ENCODE peak calls at places on chromosomes 5 and 9, in nine cellular contexts. N, M, C, F, Z, J, R, K and B are unnamed samples. For H3K79me2, H3K27me3 and H3K4me1, the result is how much of the 10 kb centered on the place peaks cover.

GRCh38 chr9:99299214-99300102 is 77.4 kb downstream of the SEC61B start:
- DNase-seq in N (no peak), M (peak), C (no peak), F (peak), Z (peak), J (peak), R (no peak), K (peak), B (peak)

GRCh38 chr5:14778789-14779070 is 92.8 kb downstream of the ANKH start:
- DNase-seq in N (peak), M (no peak), C (no peak), F (no peak), Z (no peak), J (peak), R (no peak), K (no peak), B (no peak)

GRCh38 chr9:115127191-115127817 is 9.3 kb upstream of the TNC start:
- DNase-seq in N (no peak), M (no peak), C (no peak), F (peak), Z (peak), J (no peak), R (no peak), K (peak), B (no peak)

GRCh38 chr9:18347381-18348084 is 126.4 kb upstream of the ADAMTSL1 start:
- DNase-seq in N (no peak), M (no peak), C (no peak), F (peak), Z (no peak), J (no peak), R (no peak), K (peak), B (peak)

GRCh38 chr5:16784843-16785791 is 151.0 kb downstream of the MYO10 start:
- DNase-seq in N (no peak), M (no peak), C (no peak), F (peak), Z (no peak), J (no peak), R (no peak), K (no peak), B (peak)

GRCh38 chr5:150289551-150290390 is at the start of gene CAMK2A:
- DNase-seq in N (peak), M (no peak), C (no peak), F (no peak), Z (no peak), J (peak), R (peak), K (no peak), B (no peak)

GRCh38 chr5:176651472-176651980 is 4.2 kb downstream of the TSPAN17 start:
- DNase-seq in N (peak), M (no peak), C (no peak), F (no peak), Z (no peak), J (no peak), R (no peak), K (no peak), B (no peak)

GRCh38 chr5:73605223-73606087 is 20.5 kb upstream of the ARHGEF28 start:
- DNase-seq in N (no peak), M (peak), C (no peak), F (peak), Z (peak), J (no peak), R (no peak), K (peak), B (peak)

GRCh38 chr5:161544350-161544765 is 2.2 kb downstream of the GABRB2 start:
- DNase-seq in N (peak), M (peak), C (peak), F (peak), Z (peak), J (peak), R (peak), K (peak), B (peak)

GRCh38 chr9:134410835-134411217 is 84.6 kb downstream of the RXRA start:
- DNase-seq in N (no peak), M (no peak), C (no peak), F (no peak), Z (no peak), J (no peak), R (no peak), K (no peak), B (no peak)

GRCh38 chr9:68497629-68498028 is 43.1 kb downstream of the TMEM252 start:
- DNase-seq in N (no peak), M (no peak), C (no peak), F (no peak), Z (no peak), J (no peak), R (no peak), K (no peak), B (no peak)

GRCh38 chr9:35422753-35423152 is 67.2 kb upstream of the RUSC2 start:
- DNase-seq in N (no peak), M (no peak), C (no peak), F (no peak), Z (no peak), J (no peak), R (no peak), K (no peak), B (no peak)

GRCh38 chr9:125904155-125904841 is 157.1 kb downstream of the PBX3 start:
- DNase-seq in N (no peak), M (no peak), C (no peak), F (peak), Z (peak), J (no peak), R (no peak), K (no peak), B (no peak)

GRCh38 chr9:126984969-126985368 is 70.4 kb downstream of the RALGPS1 start:
- DNase-seq in N (no peak), M (no peak), C (peak), F (no peak), Z (peak), J (no peak), R (no peak), K (no peak), B (peak)

GRCh38 chr5:126450388-126450787 is 27.2 kb downstream of the GRAMD2B start:
- DNase-seq in N (no peak), M (no peak), C (no peak), F (peak), Z (no peak), J (no peak), R (no peak), K (no peak), B (no peak)

GRCh38 chr5:127072861-127073846 is at the start of gene C5orf63:
- DNase-seq in N (peak), M (no peak), C (peak), F (peak), Z (peak), J (no peak), R (peak), K (peak), B (peak)

GRCh38 chr9:93302586-93303257 is 118.8 kb downstream of the WNK2 start:
- DNase-seq in N (peak), M (peak), C (peak), F (peak), Z (peak), J (peak), R (peak), K (peak), B (peak)

GRCh38 chr9:125995006-125995405 is 247.8 kb downstream of the PBX3 start:
- DNase-seq in N (no peak), M (no peak), C (no peak), F (no peak), Z (no peak), J (no peak), R (no peak), K (no peak), B (no peak)

GRCh38 chr9:7756088-7756487 is 43.5 kb downstream of the DMAC1 start:
- DNase-seq in N (no peak), M (no peak), C (no peak), F (no peak), Z (no peak), J (no peak), R (no peak), K (no peak), B (no peak)

GRCh38 chr5:34924462-34924765 is 4.9 kb upstream of the DNAJC21 start:
- DNase-seq in N (no peak), M (no peak), C (no peak), F (no peak), Z (peak), J (no peak), R (no peak), K (no peak), B (no peak)
- H3K79me2 ChIP-seq in N (under half), M (under half), C (half or more), F (under half), Z (under half), J (under half), R (under half), K (under half), B (half or more)

DNA sequence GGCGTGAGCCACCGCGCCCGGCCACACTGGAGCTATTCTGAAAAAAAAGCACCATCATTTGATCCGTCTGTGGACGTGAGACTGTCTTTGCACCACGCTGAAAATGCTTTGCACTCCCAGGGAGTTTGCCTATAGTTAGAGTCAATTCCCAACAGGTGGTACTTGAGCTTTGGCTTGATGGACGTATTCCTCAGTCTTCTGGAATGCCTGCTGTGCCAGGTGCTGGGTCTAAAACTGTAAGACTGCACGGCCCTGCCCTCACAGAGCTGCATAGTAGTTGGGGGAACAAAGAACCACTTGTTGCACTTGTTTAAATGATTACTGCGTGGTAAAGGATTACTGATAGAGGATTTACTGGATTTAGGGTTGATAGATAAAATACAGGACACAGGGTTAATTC is 3.4 kb upstream of the CCNO start:
- DNase-seq in N (peak), M (no peak), C (no peak), F (no peak), Z (no peak), J (peak), R (no peak), K (no peak), B (no peak)
- H3K27me3 ChIP-seq in N (half or more), M (half or more), C (under half), F (under half), Z (under half), J (half or more), R (under half), K (under half), B (under half)

DNA sequence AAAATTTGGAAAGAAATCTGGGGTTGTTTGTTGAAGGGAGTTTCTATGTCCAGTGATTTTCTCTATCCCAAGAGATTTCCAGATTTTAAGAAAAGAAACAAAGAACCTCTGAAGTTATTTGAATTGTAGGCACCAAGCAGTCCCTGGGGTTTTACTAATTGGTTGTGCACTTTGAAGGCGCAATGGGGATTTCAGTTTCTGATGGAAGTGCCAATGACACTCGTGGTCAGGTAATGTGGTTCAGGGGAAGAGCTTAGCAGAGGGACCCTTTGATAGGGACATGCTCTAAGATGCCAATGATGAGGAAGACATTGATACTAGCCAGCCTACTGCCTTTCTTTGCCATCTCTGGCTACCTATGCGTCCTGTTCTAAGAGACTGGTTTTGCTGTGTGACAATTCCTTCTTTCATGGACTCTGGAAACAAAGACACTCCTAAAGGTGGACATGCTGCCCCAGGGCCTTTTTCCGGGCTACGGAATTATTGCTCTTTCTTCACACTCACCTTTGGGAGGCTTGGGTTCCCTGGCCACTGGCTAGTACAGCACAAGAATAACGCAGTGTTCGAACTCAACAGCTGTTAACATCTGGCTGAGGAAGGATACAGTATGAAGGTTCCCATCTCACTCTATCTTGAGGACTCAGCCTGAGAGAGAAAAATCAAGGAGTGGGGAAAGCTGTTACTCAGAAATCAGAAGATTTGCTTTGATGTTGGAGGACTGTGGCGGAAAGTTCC is 6.9 kb upstream of the TRAF1 start:
- DNase-seq in N (no peak), M (no peak), C (no peak), F (no peak), Z (no peak), J (no peak), R (no peak), K (no peak), B (no peak)
- H3K4me1 ChIP-seq in N (under half), M (under half), C (under half), F (under half), Z (under half), J (under half), R (under half), K (half or more), B (half or more)

GRCh38 chr9:131588396-131588795 is 43.1 kb downstream of the PRRT1B start:
- DNase-seq in N (no peak), M (no peak), C (no peak), F (no peak), Z (no peak), J (no peak), R (no peak), K (no peak), B (no peak)

GRCh38 chr9:131589124-131589711 is 43.9 kb downstream of the PRRT1B start:
- DNase-seq in N (no peak), M (no peak), C (no peak), F (no peak), Z (no peak), J (no peak), R (no peak), K (no peak), B (no peak)

GRCh38 chr9:131587906-131588305 is 42.6 kb downstream of the PRRT1B start:
- DNase-seq in N (no peak), M (no peak), C (no peak), F (no peak), Z (no peak), J (no peak), R (no peak), K (no peak), B (no peak)

GRCh38 chr9:131585375-131585774 is 40.1 kb downstream of the PRRT1B start:
- DNase-seq in N (no peak), M (no peak), C (no peak), F (no peak), Z (no peak), J (no peak), R (no peak), K (no peak), B (no peak)

GRCh38 chr9:131587331-131587730 is 42.0 kb downstream of the PRRT1B start:
- DNase-seq in N (no peak), M (no peak), C (no peak), F (no peak), Z (no peak), J (no peak), R (no peak), K (no peak), B (no peak)
- H3K79me2 ChIP-seq in N (under half), M (under half), C (under half), F (under half), Z (under half), J (under half), R (under half), K (under half), B (under half)

GRCh38 chr5:54981928-54982327 is 3.5 kb downstream of the ESM1 start:
- DNase-seq in N (peak), M (no peak), C (no peak), F (no peak), Z (no peak), J (no peak), R (no peak), K (no peak), B (no peak)
- H3K27me3 ChIP-seq in N (under half), M (under half), C (half or more), F (under half), Z (under half), J (under half), R (under half), K (under half), B (under half)

GRCh38 chr9:107293555-107294085 is 10.5 kb downstream of the RAD23B start:
- DNase-seq in N (no peak), M (no peak), C (no peak), F (no peak), Z (no peak), J (no peak), R (no peak), K (no peak), B (no peak)

GRCh38 chr9:107290619-107291018 is 7.5 kb downstream of the RAD23B start:
- DNase-seq in N (no peak), M (no peak), C (no peak), F (no peak), Z (no peak), J (no peak), R (no peak), K (no peak), B (no peak)

GRCh38 chr9:107292811-107293554 is 9.9 kb downstream of the RAD23B start:
- DNase-seq in N (no peak), M (no peak), C (no peak), F (no peak), Z (no peak), J (no peak), R (no peak), K (no peak), B (no peak)

GRCh38 chr9:107295995-107296394 is 12.9 kb downstream of the RAD23B start:
- DNase-seq in N (no peak), M (no peak), C (no peak), F (no peak), Z (no peak), J (no peak), R (no peak), K (no peak), B (no peak)

DNA sequence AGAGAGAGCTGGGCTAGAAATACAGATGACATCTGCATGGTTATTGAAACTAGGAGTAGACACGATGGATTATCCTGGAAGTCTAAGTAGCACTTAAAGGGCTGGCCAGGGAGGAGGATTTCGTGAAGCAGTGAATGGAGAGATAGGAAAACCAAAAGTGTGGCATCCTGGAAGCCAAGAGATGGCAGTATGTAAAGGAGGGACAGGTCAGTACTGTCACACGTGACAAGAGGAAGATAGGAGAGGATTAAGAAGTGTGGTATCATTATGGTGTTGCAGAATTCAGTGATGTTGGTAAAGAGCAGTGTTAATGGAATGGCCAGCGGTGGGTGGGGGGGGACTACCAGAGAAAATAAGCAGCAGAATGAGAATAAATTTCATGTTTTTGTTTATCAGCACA is 11.7 kb downstream of the RAD23B start:
- DNase-seq in N (no peak), M (no peak), C (no peak), F (no peak), Z (no peak), J (no peak), R (no peak), K (no peak), B (no peak)
- H3K4me1 ChIP-seq in N (half or more), M (under half), C (half or more), F (under half), Z (under half), J (under half), R (under half), K (under half), B (half or more)

GRCh38 chr5:102547161-102547560 is 48.4 kb upstream of the SLCO6A1 start:
- DNase-seq in N (no peak), M (no peak), C (no peak), F (no peak), Z (no peak), J (no peak), R (no peak), K (no peak), B (no peak)

GRCh38 chr5:102540251-102540812 is 41.5 kb upstream of the SLCO6A1 start:
- DNase-seq in N (no peak), M (no peak), C (no peak), F (peak), Z (no peak), J (no peak), R (no peak), K (no peak), B (no peak)

GRCh38 chr5:102547659-102548058 is 48.9 kb upstream of the SLCO6A1 start:
- DNase-seq in N (no peak), M (no peak), C (no peak), F (peak), Z (no peak), J (no peak), R (no peak), K (no peak), B (peak)

GRCh38 chr5:102542064-102542463 is 43.3 kb upstream of the SLCO6A1 start:
- DNase-seq in N (no peak), M (no peak), C (no peak), F (no peak), Z (no peak), J (no peak), R (no peak), K (no peak), B (no peak)

DNA sequence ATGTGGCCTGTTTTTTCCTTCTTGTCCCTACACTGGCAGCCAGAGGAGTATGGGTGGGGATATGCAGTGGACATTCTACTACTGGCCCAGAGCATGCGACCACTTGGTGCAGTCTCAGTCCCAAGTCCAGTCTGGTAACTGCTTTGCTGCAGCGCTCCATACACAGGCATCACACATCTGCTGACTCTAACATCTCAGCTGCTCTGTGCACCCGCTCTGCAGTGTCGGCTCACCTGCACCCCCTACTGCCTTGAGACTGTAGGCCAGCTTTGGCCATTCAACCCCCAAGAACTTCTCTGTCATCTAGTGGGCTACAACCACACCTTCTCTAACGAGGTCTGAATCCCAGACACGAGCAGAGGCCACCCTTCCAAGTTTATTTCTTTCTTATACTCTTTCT is 46.4 kb upstream of the SLCO6A1 start:
- DNase-seq in N (peak), M (peak), C (peak), F (no peak), Z (peak), J (peak), R (peak), K (no peak), B (no peak)
- H3K79me2 ChIP-seq in N (under half), M (under half), C (under half), F (under half), Z (under half), J (under half), R (under half), K (under half), B (under half)

DNA sequence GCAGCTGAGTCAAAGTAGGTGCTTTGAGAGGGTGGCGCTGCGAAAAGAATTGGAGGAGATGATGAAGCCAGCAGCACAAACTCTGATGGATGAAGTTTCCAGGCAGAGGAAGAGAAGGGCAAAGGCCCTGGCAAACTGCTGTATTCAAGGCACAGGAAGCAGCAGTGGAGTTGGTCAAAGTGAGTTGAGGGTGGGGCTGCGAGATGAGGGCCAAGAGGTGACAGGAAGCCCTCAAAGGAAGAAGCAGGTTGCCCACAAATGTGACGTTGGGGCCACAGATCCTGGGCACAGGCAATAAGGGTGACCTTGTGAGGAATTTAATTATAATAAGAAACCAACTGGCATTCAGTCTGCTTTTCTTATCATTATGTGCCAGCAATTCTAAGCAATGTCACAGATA is 261.8 kb downstream of the CTNND2 start:
- DNase-seq in N (no peak), M (no peak), C (no peak), F (no peak), Z (no peak), J (no peak), R (no peak), K (no peak), B (no peak)
- H3K27me3 ChIP-seq in N (under half), M (under half), C (under half), F (under half), Z (under half), J (under half), R (under half), K (under half), B (under half)

DNA sequence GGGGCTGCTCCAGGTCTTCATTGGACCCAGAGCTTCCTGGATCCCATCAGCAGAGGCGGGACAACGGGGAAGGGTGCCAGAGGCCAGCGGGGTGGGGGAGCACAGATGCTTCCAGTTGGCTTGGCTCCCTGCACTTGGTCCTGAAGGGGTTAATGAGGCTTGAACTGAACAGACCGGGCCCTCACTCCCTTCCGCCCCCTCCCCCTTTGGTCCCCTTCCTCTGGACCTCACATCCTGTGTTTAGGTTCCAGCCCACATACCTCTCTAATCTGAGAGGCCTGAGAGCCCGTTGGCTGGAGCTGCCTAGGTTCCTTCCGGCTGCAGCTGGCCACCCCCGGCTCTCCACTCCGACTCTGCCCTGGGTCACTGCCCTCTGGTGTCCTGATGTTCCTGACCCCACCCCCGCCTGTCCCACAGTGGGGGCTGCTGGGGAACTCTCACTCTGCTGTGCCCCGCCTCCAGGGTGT is 32.3 kb downstream of the PTPA start:
- DNase-seq in N (peak), M (peak), C (no peak), F (peak), Z (no peak), J (no peak), R (peak), K (peak), B (peak)
- H3K4me1 ChIP-seq in N (half or more), M (half or more), C (half or more), F (half or more), Z (under half), J (half or more), R (under half), K (half or more), B (half or more)